ENCODE peak calls at places on chromosomes 11 and 22, in five cellular contexts. X, V, I, W and H are unnamed samples.

GRCh38 chr22:27797793-27798525 is 3.6 kb downstream of the MN1 start:
- DNase-seq in X (no peak), V (no peak), I (no peak), W (no peak), H (no peak)

GRCh38 chr11:18115360-18116127 is 9.7 kb upstream of the SAAL1 start:
- DNase-seq in X (peak; percentile 63), V (peak; percentile 81), I (peak; percentile 57), W (peak; percentile 72), H (peak; percentile 62)

GRCh38 chr11:123063396-123064267 is 1.7 kb upstream of the HSPA8 start:
- DNase-seq in X (peak; percentile 76), V (no peak), I (no peak), W (peak; percentile 64), H (peak; percentile 44)

GRCh38 chr11:69801513-69802335 is 17.5 kb downstream of the FGF3 start:
- DNase-seq in X (peak; percentile 14), V (peak; percentile 62), I (peak; percentile 11), W (peak; percentile 56), H (no peak)

GRCh38 chr11:20065040-20065805 is 95.1 kb downstream of the DBX1 start:
- DNase-seq in X (no peak), V (no peak), I (no peak), W (no peak), H (no peak)

GRCh38 chr11:131391161-131391560 is 20.7 kb downstream of the NTM start:
- DNase-seq in X (no peak), V (no peak), I (no peak), W (no peak), H (no peak)

GRCh38 chr11:73579641-73580434 is 18.1 kb downstream of the FAM168A start:
- DNase-seq in X (no peak), V (no peak), I (no peak), W (no peak), H (no peak)

GRCh38 chr22:27130949-27131745 is 473.8 kb downstream of the MIAT start:
- DNase-seq in X (no peak), V (no peak), I (no peak), W (no peak), H (no peak)

GRCh38 chr11:19951558-19952083 is 208.7 kb downstream of the DBX1 start:
- DNase-seq in X (peak; percentile 78), V (peak; percentile 39), I (no peak), W (no peak), H (peak; percentile 69)

GRCh38 chr11:6900327-6900999 is 8.2 kb upstream of the OR2D2 start:
- DNase-seq in X (peak; percentile 8), V (no peak), I (no peak), W (no peak), H (peak; percentile 18)

GRCh38 chr11:122342089-122342749 is 226.2 kb upstream of the BLID start:
- DNase-seq in X (no peak), V (no peak), I (no peak), W (no peak), H (no peak)

GRCh38 chr22:48659393-48659792 is 1168.3 kb downstream of the BRD1 start:
- DNase-seq in X (no peak), V (no peak), I (no peak), W (no peak), H (no peak)

GRCh38 chr11:88590366-88590765 is 252.8 kb upstream of the CTSC start:
- DNase-seq in X (no peak), V (no peak), I (no peak), W (no peak), H (no peak)

GRCh38 chr11:120121914-120122473 is 15.9 kb downstream of the TRIM29 start:
- DNase-seq in X (no peak), V (no peak), I (no peak), W (no peak), H (no peak)

GRCh38 chr11:17544181-17544622 is at the start of gene USH1C:
- DNase-seq in X (no peak), V (no peak), I (no peak), W (peak; percentile 35), H (no peak)

GRCh38 chr11:65657426-65657825 is 5.3 kb downstream of the RELA start:
- DNase-seq in X (no peak), V (no peak), I (no peak), W (no peak), H (no peak)

GRCh38 chr22:42101186-42101585 is 10.6 kb upstream of the NDUFA6 start:
- DNase-seq in X (peak; percentile 7), V (no peak), I (no peak), W (no peak), H (no peak)

GRCh38 chr11:7981758-7982157 is 5.4 kb upstream of the EIF3F start:
- DNase-seq in X (no peak), V (no peak), I (no peak), W (no peak), H (no peak)

GRCh38 chr11:6926208-6927029 is at the start of gene ZNF215:
- DNase-seq in X (peak; percentile 90), V (peak; percentile 70), I (no peak), W (peak; percentile 83), H (peak; percentile 92)

GRCh38 chr11:7020183-7020917 is at the start of the genes NLRP14 and ZNF214:
- DNase-seq in X (peak; percentile 94), V (peak; percentile 63), I (no peak), W (no peak), H (peak; percentile 26)

GRCh38 chr11:77560605-77561004 is 29.1 kb upstream of the AQP11 start:
- DNase-seq in X (no peak), V (no peak), I (no peak), W (no peak), H (no peak)

GRCh38 chr11:31236052-31236652 is 133.4 kb downstream of the DCDC1 start:
- DNase-seq in X (peak; percentile 21), V (no peak), I (no peak), W (no peak), H (peak; percentile 40)

GRCh38 chr22:24156146-24156914 is 25.0 kb upstream of the SUSD2 start:
- DNase-seq in X (peak; percentile 35), V (peak; percentile 82), I (peak; percentile 59), W (peak; percentile 83), H (peak; percentile 81)

GRCh38 chr22:39170825-39171622 is 18.5 kb upstream of the CBX7 start:
- DNase-seq in X (peak; percentile 74), V (peak; percentile 86), I (peak; percentile 80), W (peak; percentile 87), H (peak; percentile 76)

GRCh38 chr22:40396882-40397281 is 26.5 kb downstream of the SGSM3 start:
- DNase-seq in X (peak; percentile 91), V (no peak), I (no peak), W (no peak), H (no peak)

GRCh38 chr22:24883426-24883825 is 63.1 kb downstream of the LHFPL7 start:
- DNase-seq in X (no peak), V (no peak), I (no peak), W (no peak), H (no peak)

GRCh38 chr11:111977141-111978027 is 40.2 kb downstream of the DIXDC1 start:
- DNase-seq in X (peak; percentile 28), V (peak; percentile 58), I (no peak), W (peak; percentile 23), H (no peak)

GRCh38 chr11:46414466-46414796 is 22.9 kb upstream of the CHRM4 start:
- DNase-seq in X (no peak), V (no peak), I (no peak), W (peak; percentile 24), H (no peak)

GRCh38 chr11:133974836-133975235 is 18.1 kb upstream of the IGSF9B start:
- DNase-seq in X (no peak), V (no peak), I (no peak), W (no peak), H (no peak)

DNA sequence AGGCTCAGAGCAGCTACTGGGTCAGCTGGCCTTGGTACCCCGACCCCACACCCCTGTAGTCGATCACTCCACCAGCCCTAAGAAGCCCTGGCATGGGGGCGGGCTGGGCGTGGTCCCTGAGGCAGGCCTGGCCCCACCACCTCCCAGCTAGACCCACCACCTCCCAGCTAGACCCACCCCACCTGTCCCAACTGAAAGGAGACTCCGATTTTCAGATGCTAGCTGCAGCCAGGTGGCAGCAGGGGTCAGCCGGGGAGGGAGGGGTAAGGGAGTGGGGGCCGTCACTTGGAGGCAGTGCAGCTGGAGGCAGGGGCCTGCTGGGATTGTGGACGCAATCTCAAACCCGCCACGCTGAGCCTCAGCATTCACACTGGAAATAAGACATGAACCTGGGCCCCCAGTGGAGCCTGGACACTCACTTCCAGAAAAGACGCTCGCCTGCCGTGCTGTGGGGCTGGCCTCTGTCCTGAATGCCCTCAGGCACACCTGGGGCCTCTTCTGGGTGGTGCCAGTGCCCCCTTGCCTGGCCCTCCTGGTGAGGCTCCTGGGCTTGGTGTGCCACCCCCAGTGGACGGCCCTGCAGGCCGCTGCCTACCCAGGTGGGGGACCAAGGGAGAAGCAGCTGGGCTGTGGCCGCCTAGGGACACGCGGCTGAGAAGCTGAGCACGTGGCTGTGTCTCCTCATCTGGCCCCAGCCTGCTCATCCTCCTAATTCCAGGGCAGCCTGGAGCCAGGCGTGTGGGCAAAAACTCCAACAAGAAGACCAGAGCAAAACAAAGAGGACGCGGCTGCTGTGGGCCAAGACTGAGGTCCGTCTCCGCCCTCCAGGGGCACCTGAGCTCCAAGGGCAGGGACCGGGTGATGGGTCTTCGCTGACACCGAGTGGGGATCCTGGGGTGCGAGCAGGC is 26.7 kb downstream of the OSBPL5 start:
- DNase-seq in X (no peak), V (no peak), I (no peak), W (no peak), H (no peak)
- TF ChIP-seq CTCF in X (no peak), V (no peak), I (no peak), W (no peak), H (no peak)

GRCh38 chr11:114610984-114611944 is 15.7 kb upstream of the NXPE4 start:
- DNase-seq in X (peak; percentile 22), V (no peak), I (no peak), W (no peak), H (no peak)
- TF ChIP-seq CTCF in X (peak; percentile 25), V (no peak), I (no peak), W (no peak), H (no peak)

DNA sequence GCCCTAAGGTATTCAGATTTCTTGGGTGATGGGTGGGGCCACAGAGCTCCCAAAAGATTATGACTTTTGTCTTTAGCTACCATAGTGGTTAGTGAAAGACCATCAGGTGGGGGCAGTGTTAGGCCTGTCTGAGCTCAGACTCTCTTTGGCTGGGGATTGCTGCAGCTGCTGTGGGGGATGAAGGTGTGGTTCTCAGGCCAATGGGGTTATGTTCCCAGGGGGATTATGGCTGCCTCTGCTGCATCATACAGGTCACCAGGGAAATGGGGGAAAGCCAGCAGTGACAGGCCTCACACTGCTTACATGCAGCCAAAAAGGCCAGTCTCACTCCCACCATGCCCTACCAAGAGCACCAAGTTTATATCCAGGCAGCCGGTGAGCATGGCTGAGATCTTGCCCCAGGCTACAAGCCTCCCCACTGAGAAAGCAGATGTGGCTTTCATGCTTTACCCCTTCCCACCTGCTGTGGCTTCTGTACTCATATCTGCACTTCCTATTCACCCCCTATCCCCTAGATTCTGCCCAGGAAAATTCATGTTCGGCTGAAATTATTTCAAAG is 24.8 kb downstream of the CNTF start:
- DNase-seq in X (no peak), V (no peak), I (no peak), W (no peak), H (peak; percentile 82)
- TF ChIP-seq CTCF in X (no peak), V (peak; percentile 17), I (no peak), W (no peak), H (no peak)

DNA sequence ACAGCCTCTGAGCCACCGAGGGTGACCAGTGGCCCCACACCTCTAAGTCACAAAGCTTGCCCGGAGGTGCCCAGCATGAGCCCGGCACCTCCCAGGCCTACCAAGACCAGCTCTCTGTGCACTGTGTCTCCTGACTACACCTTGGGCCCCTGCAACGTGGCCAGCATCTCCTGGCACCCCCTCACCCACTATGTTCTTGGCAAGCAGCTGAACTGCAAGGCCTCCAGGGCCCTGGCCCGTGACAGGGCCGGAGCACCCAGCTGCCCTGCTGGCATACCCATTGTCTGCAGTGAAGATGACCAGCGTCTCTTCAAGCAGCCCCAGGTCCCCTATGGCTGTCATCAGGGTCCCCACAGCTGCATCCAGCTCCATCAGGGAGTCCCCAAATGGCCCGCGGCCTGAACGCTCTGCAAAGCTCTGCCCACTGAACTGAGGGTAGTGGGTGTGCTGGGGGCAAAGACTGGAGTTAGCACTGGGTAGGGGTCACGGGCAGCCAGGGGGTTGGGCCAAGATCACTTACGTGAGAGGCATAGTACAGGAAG is 1.6 kb downstream of the ARSA start:
- DNase-seq in X (no peak), V (no peak), I (no peak), W (no peak), H (no peak)
- TF ChIP-seq CTCF in X (no peak), V (no peak), I (no peak), W (no peak), H (no peak)